ENCODE peak calls at places on chromosomes 1 and 21, in ten cellular contexts. A is cardiac muscle cell, V is body of pancreas, L is neural progenitor cell, S is IMR-90, J is adipocyte, W is GM23248, K is transverse colon, E is lower lobe of right lung, N is aorta. Q is an unnamed sample.
A peak's percentile ranks its signal among the peaks of the same experiment; 100 is the strongest.

GRCh38 chr21:44082648-44083436 is 24.4 kb upstream of the PWP2 start:
- DNase-seq in W (no peak), S (no peak), N (no peak), E (no peak), A (no peak), K (no peak), V (no peak), L (no peak), J (no peak), Q (peak; percentile 34)

GRCh38 chr1:9245661-9246060 is 11.1 kb downstream of the H6PD start:
- DNase-seq in K (no peak), A (no peak), J (no peak), W (no peak), S (no peak), L (no peak), N (no peak), E (no peak), V (no peak), Q (no peak)

GRCh38 chr1:116951175-116951935 is 41.6 kb downstream of the PTGFRN start:
- DNase-seq in L (peak; percentile 67), W (peak; percentile 83), S (peak; percentile 7), V (peak; percentile 35), E (no peak), J (peak; percentile 57), N (no peak), A (no peak), K (peak; percentile 47), Q (no peak)

GRCh38 chr1:241323510-241323909 is 33.5 kb downstream of the RGS7 start:
- DNase-seq in E (no peak), V (peak; percentile 2), K (peak; percentile 10), J (peak; percentile 73), A (peak; percentile 85), L (peak; percentile 80), W (peak; percentile 56), S (peak; percentile 30), N (no peak), Q (peak; percentile 10)

GRCh38 chr1:29853716-29854330 is 617.5 kb downstream of the PTPRU start:
- DNase-seq in K (no peak), J (no peak), N (no peak), E (no peak), V (no peak), S (no peak), W (no peak), L (no peak), A (no peak), Q (no peak)

GRCh38 chr1:27655151-27655929 is 16.7 kb downstream of the IFI6 start:
- DNase-seq in N (no peak), E (no peak), K (no peak), S (no peak), L (peak; percentile 20), J (no peak), V (no peak), W (peak; percentile 34), A (no peak), Q (no peak)

GRCh38 chr1:205545991-205546390 is 41.5 kb downstream of the CDK18 start:
- DNase-seq in N (no peak), S (no peak), J (no peak), E (no peak), K (peak; percentile 5), A (no peak), W (no peak), V (no peak), L (no peak), Q (no peak)

GRCh38 chr1:76110662-76111061 is 36.1 kb downstream of the ST6GALNAC3 start:
- DNase-seq in E (no peak), K (no peak), V (no peak), A (no peak), N (no peak), W (peak; percentile 18), J (peak; percentile 27), L (no peak), S (peak; percentile 11), Q (no peak)

GRCh38 chr21:42107177-42107880 is 36.2 kb downstream of the UMODL1 start:
- DNase-seq in L (peak; percentile 20), E (peak; percentile 37), K (no peak), J (no peak), W (no peak), A (no peak), N (no peak), S (no peak), V (no peak), Q (no peak)

GRCh38 chr21:38293765-38294164 is 37.0 kb downstream of the KCNJ15 start:
- DNase-seq in A (no peak), J (no peak), E (no peak), N (no peak), S (no peak), W (no peak), L (no peak), V (no peak), K (peak; percentile 63), Q (peak; percentile 25)

GRCh38 chr1:1573843-1574720 is 581 bp downstream of the SSU72 start:
- DNase-seq in L (peak; percentile 91), S (peak; percentile 56), W (peak; percentile 90), V (peak; percentile 71), J (peak; percentile 89), K (peak; percentile 65), N (peak; percentile 89), A (peak; percentile 83), E (peak; percentile 72), Q (peak; percentile 64)

GRCh38 chr1:230160957-230161771 is 94.1 kb downstream of the GALNT2 start:
- DNase-seq in S (peak; percentile 46), V (no peak), N (no peak), E (no peak), K (no peak), L (no peak), A (no peak), W (peak; percentile 43), J (no peak), Q (peak; percentile 83)

GRCh38 chr1:182674346-182675246 is 9.8 kb downstream of the RGS8 start:
- DNase-seq in N (no peak), W (peak; percentile 21), J (peak; percentile 49), S (no peak), E (no peak), K (no peak), A (peak; percentile 61), L (no peak), V (peak; percentile 14), Q (no peak)

GRCh38 chr1:10795305-10796021 is 983 bp downstream of the CASZ1 start:
- DNase-seq in S (no peak), L (peak; percentile 45), E (peak; percentile 63), W (peak; percentile 42), N (no peak), K (peak; percentile 42), V (no peak), A (peak; percentile 61), J (peak; percentile 35), Q (peak; percentile 57)

GRCh38 chr1:10793129-10793651 is 3.3 kb downstream of the CASZ1 start:
- DNase-seq in K (peak; percentile 80), N (no peak), E (no peak), A (no peak), L (peak; percentile 66), V (no peak), S (no peak), J (peak; percentile 32), W (peak; percentile 29), Q (peak; percentile 98)

GRCh38 chr1:10799726-10800125 is 3.3 kb upstream of the CASZ1 start:
- DNase-seq in J (no peak), K (no peak), V (no peak), S (no peak), E (peak; percentile 9), L (peak; percentile 52), W (no peak), N (peak; percentile 31), A (no peak), Q (no peak)

GRCh38 chr1:10794724-10795304 is 1.6 kb downstream of the CASZ1 start:
- DNase-seq in J (peak; percentile 50), W (peak; percentile 38), A (peak; percentile 78), K (no peak), E (no peak), L (peak; percentile 66), N (no peak), S (no peak), V (no peak), Q (no peak)

DNA sequence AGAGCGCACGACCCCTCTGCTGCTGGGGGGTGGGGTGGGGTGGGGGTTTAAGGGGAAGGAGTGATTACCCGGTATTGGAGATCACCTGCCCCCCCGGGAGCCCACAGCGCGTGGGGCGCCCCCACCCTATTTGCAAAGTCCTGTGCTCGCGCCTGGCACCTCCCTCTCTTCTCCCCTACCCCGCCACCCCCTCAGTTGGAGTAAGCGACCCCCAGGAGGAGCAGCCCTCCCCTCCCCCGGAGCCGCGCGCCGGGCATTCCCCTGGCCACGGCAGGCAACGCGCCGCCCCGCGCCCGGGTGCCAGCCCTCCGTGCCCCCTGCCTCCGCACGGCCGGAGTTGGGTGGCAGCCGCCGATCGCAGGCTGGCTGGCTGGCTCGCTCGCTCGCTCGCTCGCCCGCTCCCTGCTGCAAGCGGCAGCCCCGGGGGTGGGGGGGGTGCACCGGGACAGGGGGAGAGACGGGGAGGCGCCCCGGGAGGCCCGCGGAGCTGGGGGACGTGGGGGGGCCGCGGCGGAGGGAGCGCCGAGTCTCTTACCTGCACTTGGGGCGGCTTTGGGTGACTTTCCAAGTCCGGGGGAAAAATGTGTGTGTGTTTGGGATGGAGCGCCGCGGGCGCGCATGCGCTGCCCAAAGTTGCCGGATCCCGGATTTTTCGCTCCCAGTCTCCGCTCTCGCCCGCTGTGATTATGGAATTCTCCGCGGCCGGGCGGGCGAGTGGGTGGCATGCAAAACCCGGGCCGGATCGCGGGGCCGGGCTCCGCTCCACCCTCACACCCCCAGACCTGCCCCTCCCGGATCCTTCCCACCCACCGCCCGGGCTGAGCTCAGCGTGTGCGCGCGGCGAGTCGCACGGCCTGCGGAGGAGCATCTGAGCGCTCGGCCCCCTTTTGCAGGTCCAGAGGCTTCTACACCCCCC is at the start of gene CASZ1:
- DNase-seq in L (peak; percentile 95), S (peak; percentile 86), A (peak; percentile 94), K (peak; percentile 88), V (peak; percentile 88), N (peak; percentile 91), W (peak; percentile 93), J (peak; percentile 94), E (peak; percentile 86), Q (peak; percentile 89)
- H3K27me3 ChIP-seq in L (peaks cover 42% of the 10 kb centered on the region), S (peaks cover 62% of the 10 kb centered on the region), A (peaks cover 4% of the 10 kb centered on the region), K (peaks cover 32% of the 10 kb centered on the region), V (no peaks in the 10 kb centered on the region), N (no peaks in the 10 kb centered on the region), W (peaks cover 53% of the 10 kb centered on the region), J (peaks cover 61% of the 10 kb centered on the region), E (peaks cover 31% of the 10 kb centered on the region), Q (peaks cover 8% of the 10 kb centered on the region)

GRCh38 chr1:87955038-87955437 is 626.4 kb downstream of the LMO4 start:
- DNase-seq in V (no peak), A (peak; percentile 81), E (no peak), S (no peak), L (no peak), J (no peak), W (no peak), K (no peak), N (no peak), Q (no peak)
- H3K27me3 ChIP-seq in V (no peaks in the 10 kb centered on the region), A (no peaks in the 10 kb centered on the region), E (no peaks in the 10 kb centered on the region), S (no peaks in the 10 kb centered on the region), L (no peaks in the 10 kb centered on the region), J (no peaks in the 10 kb centered on the region), W (no peaks in the 10 kb centered on the region), K (no peaks in the 10 kb centered on the region), N (no peaks in the 10 kb centered on the region), Q (no peaks in the 10 kb centered on the region)

GRCh38 chr1:52599236-52599635 is 2.9 kb upstream of the GPX7 start:
- DNase-seq in V (no peak), N (no peak), L (no peak), W (no peak), A (no peak), K (no peak), E (no peak), J (no peak), S (no peak), Q (no peak)
- H3K27me3 ChIP-seq in V (no peaks in the 10 kb centered on the region), N (no peaks in the 10 kb centered on the region), L (peaks cover 45% of the 10 kb centered on the region), W (no peaks in the 10 kb centered on the region), A (peaks cover 17% of the 10 kb centered on the region), K (peaks cover 4% of the 10 kb centered on the region), E (no peaks in the 10 kb centered on the region), J (peaks cover 7% of the 10 kb centered on the region), S (peaks cover 22% of the 10 kb centered on the region), Q (no peaks in the 10 kb centered on the region)

GRCh38 chr1:247113094-247113497 is 8.9 kb upstream of the ZNF669 start:
- DNase-seq in A (no peak), N (no peak), E (no peak), W (peak; percentile 38), K (no peak), V (peak; percentile 72), J (no peak), S (no peak), L (no peak), Q (no peak)
- H3K27me3 ChIP-seq in A (no peaks in the 10 kb centered on the region), N (no peaks in the 10 kb centered on the region), E (no peaks in the 10 kb centered on the region), W (no peaks in the 10 kb centered on the region), K (no peaks in the 10 kb centered on the region), V (no peaks in the 10 kb centered on the region), J (no peaks in the 10 kb centered on the region), S (no peaks in the 10 kb centered on the region), L (peaks cover 44% of the 10 kb centered on the region), Q (peaks cover 4% of the 10 kb centered on the region)